ENCODE peak calls at places on chromosomes 5 and 9, in eight cellular contexts. One of them, this sample, is unnamed.

GRCh38 chr5:52837591-52838001 is 49.9 kb downstream of the ITGA1 start:
- DNase-seq in IMR-90: peak; percentile 64
- DNase-seq in A549: no peak
- DNase-seq in transverse colon: no peak
- DNase-seq in sigmoid colon: no peak
- DNase-seq in suprapubic skin: no peak
- DNase-seq in vagina: no peak
- DNase-seq in stomach: no peak
- DNase-seq in this sample: no peak

GRCh38 chr9:92455217-92455616 is 27.1 kb downstream of the ASPN start:
- DNase-seq in IMR-90: no peak
- DNase-seq in A549: peak; percentile 25
- DNase-seq in transverse colon: no peak
- DNase-seq in sigmoid colon: no peak
- DNase-seq in suprapubic skin: no peak
- DNase-seq in vagina: no peak
- DNase-seq in stomach: no peak
- DNase-seq in this sample: no peak

GRCh38 chr9:20532584-20532983 is 89.7 kb downstream of the MLLT3 start:
- DNase-seq in IMR-90: no peak
- DNase-seq in A549: no peak
- DNase-seq in transverse colon: no peak
- DNase-seq in sigmoid colon: no peak
- DNase-seq in suprapubic skin: no peak
- DNase-seq in vagina: no peak
- DNase-seq in stomach: no peak
- DNase-seq in this sample: no peak

GRCh38 chr5:179387151-179388110 is 42.2 kb upstream of the ADAMTS2 start:
- DNase-seq in IMR-90: no peak
- DNase-seq in A549: no peak
- DNase-seq in transverse colon: no peak
- DNase-seq in sigmoid colon: peak; percentile 18
- DNase-seq in suprapubic skin: peak; percentile 59
- DNase-seq in vagina: peak; percentile 58
- DNase-seq in stomach: no peak
- DNase-seq in this sample: no peak

GRCh38 chr9:98709968-98710965 is 1.5 kb upstream of the GABBR2 start:
- DNase-seq in IMR-90: peak; percentile 73
- DNase-seq in A549: peak; percentile 32
- DNase-seq in transverse colon: no peak
- DNase-seq in sigmoid colon: no peak
- DNase-seq in suprapubic skin: no peak
- DNase-seq in vagina: no peak
- DNase-seq in stomach: no peak
- DNase-seq in this sample: no peak

GRCh38 chr5:127887282-127887681 is 184.1 kb downstream of the CCDC192 start:
- DNase-seq in IMR-90: no peak
- DNase-seq in A549: peak; percentile 42
- DNase-seq in transverse colon: no peak
- DNase-seq in sigmoid colon: no peak
- DNase-seq in suprapubic skin: no peak
- DNase-seq in vagina: no peak
- DNase-seq in stomach: no peak
- DNase-seq in this sample: no peak

GRCh38 chr5:38994329-38994927 is 79.8 kb downstream of the RICTOR start:
- DNase-seq in IMR-90: peak; percentile 76
- DNase-seq in A549: peak; percentile 84
- DNase-seq in transverse colon: peak; percentile 25
- DNase-seq in sigmoid colon: no peak
- DNase-seq in suprapubic skin: no peak
- DNase-seq in vagina: no peak
- DNase-seq in stomach: no peak
- DNase-seq in this sample: no peak

GRCh38 chr5:142438573-142438972 is 113.8 kb upstream of the SPRY4 start:
- DNase-seq in IMR-90: no peak
- DNase-seq in A549: no peak
- DNase-seq in transverse colon: no peak
- DNase-seq in sigmoid colon: no peak
- DNase-seq in suprapubic skin: no peak
- DNase-seq in vagina: no peak
- DNase-seq in stomach: no peak
- DNase-seq in this sample: no peak

GRCh38 chr5:76363385-76364261 is 39.5 kb upstream of the IQGAP2 start:
- DNase-seq in IMR-90: no peak
- DNase-seq in A549: no peak
- DNase-seq in transverse colon: peak; percentile 84
- DNase-seq in sigmoid colon: no peak
- DNase-seq in suprapubic skin: no peak
- DNase-seq in vagina: no peak
- DNase-seq in stomach: peak; percentile 74
- DNase-seq in this sample: no peak

GRCh38 chr5:174380311-174380710 is 334.8 kb downstream of the NSG2 start:
- DNase-seq in IMR-90: no peak
- DNase-seq in A549: no peak
- DNase-seq in transverse colon: no peak
- DNase-seq in sigmoid colon: no peak
- DNase-seq in suprapubic skin: no peak
- DNase-seq in vagina: no peak
- DNase-seq in stomach: no peak
- DNase-seq in this sample: no peak

DNA sequence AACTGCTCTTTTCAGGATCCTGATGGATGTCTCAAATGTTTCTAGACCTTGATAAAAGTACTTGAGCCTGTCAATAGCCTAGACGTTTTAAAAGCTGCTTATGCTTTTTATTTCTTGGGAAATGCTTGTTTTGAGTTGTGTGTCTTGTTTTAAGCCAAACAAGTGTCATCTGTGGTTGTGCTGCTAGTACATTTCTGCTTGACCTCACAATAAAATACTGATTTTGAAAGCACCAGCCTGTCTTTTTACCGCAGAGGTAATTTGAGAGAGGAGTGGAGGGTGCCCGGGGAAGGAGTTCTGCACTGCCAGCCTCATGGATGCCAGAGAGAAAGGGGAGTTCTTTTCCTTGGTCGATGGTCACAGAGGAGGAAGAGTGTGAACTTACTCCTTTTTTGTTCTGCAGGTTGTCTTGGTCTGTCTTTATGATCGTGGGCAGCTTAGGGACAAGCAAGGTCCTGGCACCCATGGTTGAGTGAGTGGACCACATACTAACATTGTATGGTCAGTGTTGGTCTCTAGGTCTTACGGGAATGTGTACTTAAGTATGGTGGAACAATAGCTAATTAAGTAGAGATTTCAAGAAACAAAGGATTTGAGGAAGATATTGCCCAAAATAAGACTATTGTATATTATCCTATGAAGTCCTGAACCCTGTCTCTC is 61.0 kb downstream of the TRIO start:
- DNase-seq in IMR-90: no peak
- DNase-seq in A549: no peak
- DNase-seq in transverse colon: no peak
- DNase-seq in sigmoid colon: no peak
- DNase-seq in suprapubic skin: no peak
- DNase-seq in vagina: no peak
- DNase-seq in stomach: no peak
- DNase-seq in this sample: no peak
- H3K27ac ChIP-seq in IMR-90: peak overlapping the region; percentile 85
- H3K27ac ChIP-seq in A549: peak overlapping the region; percentile 92
- H3K27ac ChIP-seq in transverse colon: peak overlapping the region; percentile 84
- H3K27ac ChIP-seq in sigmoid colon: peak overlapping the region; percentile 76
- H3K27ac ChIP-seq in suprapubic skin: peak overlapping the region; percentile 46
- H3K27ac ChIP-seq in vagina: peak overlapping the region; percentile 45
- H3K27ac ChIP-seq in stomach: peak overlapping the region; percentile 73
- H3K27ac ChIP-seq in this sample: no peak overlapping the region

DNA sequence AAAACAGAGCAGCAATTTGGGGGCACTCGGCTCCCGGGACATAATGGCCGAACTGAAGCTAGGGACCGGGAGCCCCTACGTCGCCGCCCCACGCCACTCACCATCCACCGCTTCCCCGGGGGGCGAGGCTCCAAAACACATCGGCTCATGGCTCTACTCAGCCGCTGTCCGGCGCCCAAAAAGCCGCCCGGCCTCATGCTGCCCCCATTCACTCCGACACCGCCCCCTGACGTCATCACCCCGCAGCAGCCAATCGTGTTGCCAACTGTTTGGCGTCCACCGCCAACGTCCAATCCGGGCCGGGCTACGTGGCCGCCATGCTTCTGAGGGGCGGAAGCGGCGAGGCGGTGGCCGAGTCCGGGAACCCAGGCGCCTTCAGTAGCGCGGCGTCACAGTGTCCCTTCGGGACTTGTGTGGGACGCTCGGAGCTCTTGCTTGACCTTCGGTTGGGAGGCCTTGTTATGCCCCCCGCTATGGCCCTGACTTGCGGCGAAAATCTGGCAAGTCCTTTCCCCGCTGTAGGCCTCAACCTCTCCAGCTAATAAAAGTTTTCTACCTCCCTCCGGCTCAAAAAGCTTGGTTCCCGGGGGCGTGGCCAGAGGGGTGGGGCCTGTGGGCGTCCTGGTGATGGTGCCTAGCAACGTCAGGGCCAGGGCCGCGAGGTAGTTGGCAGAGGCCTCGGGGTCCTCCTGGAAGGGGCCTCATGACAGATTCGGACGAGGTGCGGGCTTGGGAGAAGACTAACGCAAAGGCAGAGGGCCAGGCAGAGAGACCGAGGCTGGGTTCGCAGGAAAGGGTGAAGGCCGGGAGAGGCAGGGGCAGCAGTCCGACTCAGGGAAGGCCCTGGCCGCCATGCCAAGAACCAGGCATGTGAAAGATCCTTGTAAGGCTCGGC is at the start of the genes PTRH1 and TTC16:
- DNase-seq in IMR-90: peak; percentile 93
- DNase-seq in A549: peak; percentile 96
- DNase-seq in transverse colon: peak; percentile 98
- DNase-seq in sigmoid colon: peak; percentile 99
- DNase-seq in suprapubic skin: peak; percentile 99
- DNase-seq in vagina: no peak
- DNase-seq in stomach: peak; percentile 97
- DNase-seq in this sample: peak; percentile 95
- TF ChIP-seq POLR2A in IMR-90: peak; percentile 43
- TF ChIP-seq POLR2A in A549: no peak
- TF ChIP-seq POLR2A in transverse colon: peak; percentile 41
- TF ChIP-seq POLR2A in sigmoid colon: peak; percentile 16
- TF ChIP-seq POLR2A in suprapubic skin: peak; percentile 52
- TF ChIP-seq POLR2A in vagina: no peak
- TF ChIP-seq POLR2A in stomach: peak; percentile 24
- TF ChIP-seq POLR2A in this sample: peak; percentile 71

GRCh38 chr5:158914008-158914407 is 185.7 kb downstream of the EBF1 start:
- DNase-seq in IMR-90: no peak
- DNase-seq in A549: no peak
- DNase-seq in transverse colon: no peak
- DNase-seq in sigmoid colon: no peak
- DNase-seq in suprapubic skin: no peak
- DNase-seq in vagina: no peak
- DNase-seq in stomach: no peak
- DNase-seq in this sample: no peak

GRCh38 chr5:158910782-158911692 is 188.7 kb downstream of the EBF1 start:
- DNase-seq in IMR-90: peak; percentile 18
- DNase-seq in A549: peak; percentile 6
- DNase-seq in transverse colon: no peak
- DNase-seq in sigmoid colon: no peak
- DNase-seq in suprapubic skin: no peak
- DNase-seq in vagina: no peak
- DNase-seq in stomach: no peak
- DNase-seq in this sample: no peak

GRCh38 chr5:158908690-158909325 is 190.9 kb downstream of the EBF1 start:
- DNase-seq in IMR-90: no peak
- DNase-seq in A549: no peak
- DNase-seq in transverse colon: no peak
- DNase-seq in sigmoid colon: no peak
- DNase-seq in suprapubic skin: no peak
- DNase-seq in vagina: no peak
- DNase-seq in stomach: no peak
- DNase-seq in this sample: no peak

GRCh38 chr5:158917731-158918130 is 182.0 kb downstream of the EBF1 start:
- DNase-seq in IMR-90: no peak
- DNase-seq in A549: no peak
- DNase-seq in transverse colon: no peak
- DNase-seq in sigmoid colon: no peak
- DNase-seq in suprapubic skin: no peak
- DNase-seq in vagina: no peak
- DNase-seq in stomach: no peak
- DNase-seq in this sample: no peak

DNA sequence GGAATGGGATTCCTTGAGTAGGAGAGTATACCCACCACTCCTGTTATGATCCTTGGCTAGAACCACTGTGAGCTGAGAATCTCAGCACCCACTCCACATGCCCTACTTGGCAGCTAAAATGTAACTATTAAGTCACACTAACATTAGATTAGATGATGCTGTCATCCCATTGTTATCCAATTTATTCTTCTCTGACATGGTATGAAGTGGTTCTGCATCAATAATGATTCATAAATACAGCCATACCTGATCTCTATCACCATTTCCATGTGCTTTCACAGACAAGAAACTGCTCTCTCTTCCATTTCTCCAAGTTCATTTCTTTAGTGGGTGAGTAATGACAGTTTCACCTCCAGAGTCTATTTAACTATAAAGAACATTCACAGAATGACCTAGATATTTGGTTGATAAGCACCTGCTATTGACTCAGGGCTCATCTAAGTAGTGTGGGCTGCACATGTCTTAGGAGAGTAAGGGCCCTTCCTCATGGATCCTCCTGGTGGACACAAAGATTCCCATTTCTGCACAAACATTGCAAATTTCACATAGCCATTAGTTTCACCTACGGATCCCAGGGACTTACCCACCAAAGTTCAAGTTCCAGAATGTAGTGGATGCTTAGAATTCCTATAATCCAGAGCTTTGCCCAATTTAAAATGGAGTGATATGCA is 187.9 kb downstream of the EBF1 start:
- DNase-seq in IMR-90: no peak
- DNase-seq in A549: no peak
- DNase-seq in transverse colon: no peak
- DNase-seq in sigmoid colon: no peak
- DNase-seq in suprapubic skin: no peak
- DNase-seq in vagina: no peak
- DNase-seq in stomach: no peak
- DNase-seq in this sample: no peak
- H3K27ac ChIP-seq in IMR-90: no peak overlapping the region
- H3K27ac ChIP-seq in A549: no peak overlapping the region
- H3K27ac ChIP-seq in transverse colon: no peak overlapping the region
- H3K27ac ChIP-seq in sigmoid colon: no peak overlapping the region
- H3K27ac ChIP-seq in suprapubic skin: no peak overlapping the region
- H3K27ac ChIP-seq in vagina: no peak overlapping the region
- H3K27ac ChIP-seq in stomach: no peak overlapping the region
- H3K27ac ChIP-seq in this sample: no peak overlapping the region

DNA sequence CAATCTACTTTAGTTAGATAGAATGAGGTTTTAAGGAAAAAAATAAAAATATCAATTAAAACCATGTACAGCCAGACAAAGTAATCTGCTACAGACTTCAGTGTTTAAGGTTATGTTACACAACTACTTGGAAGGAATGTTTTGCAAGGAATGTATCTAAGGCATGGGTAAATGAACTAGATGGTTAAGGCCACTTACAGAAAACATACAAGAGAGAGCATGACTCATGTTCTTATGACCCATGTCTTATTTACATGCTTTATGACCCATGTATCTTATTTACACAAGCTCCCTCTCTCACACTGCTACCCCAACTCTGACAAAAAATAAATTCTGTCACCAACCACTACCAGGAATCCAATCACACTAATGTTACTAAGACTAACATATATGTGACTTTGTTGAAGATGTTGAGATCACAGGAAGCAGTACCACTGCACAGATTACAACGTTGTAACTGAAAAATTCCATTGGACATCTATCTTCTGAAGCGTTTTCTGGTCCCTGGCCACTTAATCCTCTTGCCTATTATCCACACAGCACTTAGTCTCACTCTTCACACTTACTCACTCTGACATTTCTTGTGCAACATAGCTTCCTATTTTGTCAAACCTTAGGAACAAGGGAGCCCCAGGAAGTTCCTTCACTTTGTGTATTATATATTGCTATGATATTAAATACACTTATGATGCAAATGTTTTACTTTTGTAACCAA is 1630.1 kb upstream of the C9orf72 start:
- DNase-seq in IMR-90: no peak
- DNase-seq in A549: no peak
- DNase-seq in transverse colon: no peak
- DNase-seq in sigmoid colon: no peak
- DNase-seq in suprapubic skin: no peak
- DNase-seq in vagina: no peak
- DNase-seq in stomach: no peak
- DNase-seq in this sample: no peak
- TF ChIP-seq POLR2A in IMR-90: no peak
- TF ChIP-seq POLR2A in A549: no peak
- TF ChIP-seq POLR2A in transverse colon: no peak
- TF ChIP-seq POLR2A in sigmoid colon: no peak
- TF ChIP-seq POLR2A in suprapubic skin: no peak
- TF ChIP-seq POLR2A in vagina: no peak
- TF ChIP-seq POLR2A in stomach: no peak
- TF ChIP-seq POLR2A in this sample: no peak

This sample was measured in gastrocnemius medialis.